ENCODE peak calls at places on chromosomes 13 and 19, in nine cellular contexts. A, N, S, Y, H, L, G, X and E are unnamed samples.

GRCh38 chr19:49689133-49690072 is at the start of gene ADM5:
- DNase-seq in G (no peak), Y (no peak), A (no peak), S (peak), N (no peak), X (no peak), H (no peak), L (no peak), E (no peak)

GRCh38 chr19:29587059-29587458 is 19.0 kb upstream of the POP4 start:
- DNase-seq in G (no peak), S (no peak), Y (no peak), H (no peak), N (no peak), L (no peak), A (no peak), X (no peak), E (no peak)

GRCh38 chr13:40665061-40665753 is 1.2 kb downstream of the FOXO1 start:
- DNase-seq in G (no peak), S (peak), A (no peak), H (peak), Y (peak), N (no peak), X (peak), L (peak), E (peak)

GRCh38 chr19:35216833-35217707 is 11.5 kb downstream of the FAM187B start:
- DNase-seq in L (no peak), N (no peak), H (peak), G (no peak), A (no peak), S (peak), X (peak), Y (no peak), E (no peak)

GRCh38 chr13:38346764-38347163 is 2.9 kb upstream of the UFM1 start:
- DNase-seq in Y (no peak), A (no peak), S (no peak), N (no peak), G (no peak), H (no peak), L (no peak), X (no peak), E (no peak)

GRCh38 chr13:61170791-61171330 is 244.8 kb downstream of the PCDH20 start:
- DNase-seq in N (no peak), H (no peak), L (peak), S (no peak), Y (peak), X (no peak), G (no peak), A (no peak), E (no peak)

GRCh38 chr19:952680-953500 is 27.1 kb downstream of the ARID3A start:
- DNase-seq in G (no peak), H (no peak), A (peak), Y (no peak), X (no peak), N (no peak), L (peak), S (no peak), E (peak)

GRCh38 chr13:79462895-79463294 is 18.1 kb upstream of the NDFIP2 start:
- DNase-seq in Y (no peak), G (no peak), N (no peak), L (no peak), X (no peak), A (no peak), H (no peak), S (no peak), E (no peak)

GRCh38 chr19:1327125-1327524 is 41.5 kb downstream of the EFNA2 start:
- DNase-seq in A (no peak), S (no peak), L (no peak), N (no peak), Y (no peak), X (no peak), H (no peak), G (no peak), E (no peak)

GRCh38 chr19:3042545-3043267 is 13.6 kb upstream of the TLE2 start:
- DNase-seq in Y (no peak), S (no peak), N (no peak), A (no peak), G (no peak), X (no peak), H (no peak), L (no peak), E (no peak)

GRCh38 chr13:24045456-24045996 is 115.0 kb upstream of the SPATA13 start:
- DNase-seq in Y (no peak), G (no peak), S (no peak), N (no peak), H (no peak), A (no peak), L (no peak), X (no peak), E (no peak)

GRCh38 chr19:373391-374182 is 29.0 kb upstream of the MIER2 start:
- DNase-seq in N (no peak), S (no peak), X (no peak), H (no peak), L (no peak), A (no peak), Y (no peak), G (no peak), E (no peak)

GRCh38 chr19:33282036-33282686 is 20.2 kb downstream of the CEBPA start:
- DNase-seq in H (no peak), X (no peak), A (no peak), G (no peak), N (no peak), S (no peak), Y (no peak), L (peak), E (no peak)

GRCh38 chr13:67018775-67019174 is 211.4 kb downstream of the PCDH9 start:
- DNase-seq in L (no peak), N (no peak), Y (no peak), G (no peak), H (no peak), X (no peak), S (no peak), A (no peak), E (no peak)

GRCh38 chr19:1521636-1522035 is 2.2 kb upstream of the PLK5 start:
- DNase-seq in A (no peak), S (no peak), L (no peak), G (no peak), N (no peak), X (peak), H (no peak), Y (no peak), E (no peak)

GRCh38 chr19:52542984-52543664 is 15.7 kb downstream of the ZNF808 start:
- DNase-seq in L (no peak), N (no peak), G (no peak), S (no peak), H (peak), A (no peak), X (no peak), Y (no peak), E (no peak)

GRCh38 chr13:78978381-78978998 is 319.5 kb upstream of the OBI1 start:
- DNase-seq in H (peak), X (peak), S (peak), A (peak), N (no peak), G (no peak), Y (no peak), L (no peak), E (peak)

GRCh38 chr19:48059331-48059730 is 15.5 kb upstream of the CABP5 start:
- DNase-seq in L (peak), G (no peak), N (no peak), A (peak), Y (no peak), S (no peak), X (no peak), H (no peak), E (no peak)

GRCh38 chr19:12676384-12676792 is 5.3 kb downstream of the DHPS start:
- DNase-seq in H (peak), X (peak), N (no peak), L (peak), A (peak), S (peak), Y (peak), G (peak), E (peak)

GRCh38 chr19:35787227-35787799 is 11.9 kb downstream of the ARHGAP33 start:
- DNase-seq in A (no peak), N (no peak), Y (no peak), X (no peak), L (no peak), G (no peak), H (no peak), S (no peak), E (no peak)

GRCh38 chr19:15463865-15464371 is 426 bp downstream of the RASAL3 start:
- DNase-seq in H (peak), L (peak), Y (no peak), X (no peak), S (no peak), N (no peak), G (peak), A (no peak), E (no peak)

GRCh38 chr13:110454956-110455355 is 106.6 kb downstream of the RAB20 start:
- DNase-seq in S (no peak), A (no peak), H (no peak), G (no peak), Y (peak), X (no peak), L (peak), N (no peak), E (no peak)

GRCh38 chr13:32142956-32143375 is 111.4 kb downstream of the FRY start:
- DNase-seq in A (peak), H (no peak), G (no peak), S (no peak), Y (no peak), L (no peak), X (no peak), N (no peak), E (no peak)

GRCh38 chr19:11418518-11419506 is at the start of gene RGL3:
- DNase-seq in G (no peak), A (no peak), H (no peak), N (no peak), X (peak), S (no peak), L (peak), Y (no peak), E (no peak)

GRCh38 chr19:20359933-20360720 is 193.1 kb downstream of the ZNF486 start:
- DNase-seq in A (no peak), N (no peak), Y (no peak), G (no peak), S (peak), H (no peak), L (no peak), X (no peak), E (no peak)

GRCh38 chr19:52778811-52779210 is 7.8 kb downstream of the ZNF600 start:
- DNase-seq in H (no peak), S (no peak), A (no peak), N (no peak), L (no peak), G (no peak), X (no peak), Y (no peak), E (no peak)

GRCh38 chr19:52237771-52238400 is 31.5 kb upstream of the ZNF766 start:
- DNase-seq in A (peak), G (no peak), X (peak), L (no peak), Y (peak), H (peak), S (peak), N (no peak), E (no peak)

GRCh38 chr19:12194827-12195500 is 32.1 kb downstream of the ZNF136 start:
- DNase-seq in A (no peak), Y (peak), H (peak), N (peak), X (peak), S (peak), L (peak), G (peak), E (peak)

GRCh38 chr19:41987141-41987860 is 6.7 kb downstream of the ATP1A3 start:
- DNase-seq in H (no peak), X (no peak), N (no peak), G (no peak), Y (no peak), L (no peak), A (no peak), S (no peak), E (no peak)

GRCh38 chr13:20404488-20405222 is 121.0 kb downstream of the CRYL1 start:
- DNase-seq in A (no peak), G (no peak), N (no peak), L (no peak), Y (no peak), H (no peak), S (no peak), X (no peak), E (no peak)

GRCh38 chr13:20043207-20043925 is 84.8 kb downstream of the ZMYM2 start:
- DNase-seq in G (no peak), X (no peak), Y (no peak), S (no peak), N (no peak), H (no peak), A (no peak), L (no peak), E (no peak)

GRCh38 chr19:10431254-10431942 is 11.1 kb downstream of the PDE4A start:
- DNase-seq in Y (no peak), S (no peak), L (peak), N (no peak), G (no peak), A (no peak), X (no peak), H (no peak), E (no peak)

GRCh38 chr13:50244913-50245574 is 229.8 kb downstream of the KCNRG start:
- DNase-seq in Y (no peak), G (no peak), S (no peak), A (peak), N (peak), H (no peak), L (no peak), X (no peak), E (peak)

GRCh38 chr19:32178401-32178800 is 167.0 kb upstream of the ZNF507 start:
- DNase-seq in X (no peak), L (no peak), A (no peak), Y (no peak), S (no peak), N (no peak), G (no peak), H (no peak), E (no peak)

GRCh38 chr13:30421093-30422055 is 919 bp upstream of the UBE2L5 start:
- DNase-seq in N (peak), H (no peak), Y (peak), S (no peak), X (peak), L (peak), G (peak), A (no peak), E (peak)

GRCh38 chr13:112671359-112671758 is 18.5 kb upstream of the ATP11A start:
- DNase-seq in L (no peak), G (peak), X (no peak), S (no peak), H (no peak), A (no peak), N (no peak), Y (no peak), E (no peak)

GRCh38 chr19:57342582-57342981 is 8.5 kb upstream of the ZNF304 start:
- DNase-seq in N (no peak), Y (no peak), G (no peak), X (no peak), L (no peak), A (no peak), S (no peak), H (no peak), E (no peak)

GRCh38 chr13:44223785-44224432 is 149.7 kb upstream of the SERP2 start:
- DNase-seq in Y (no peak), H (no peak), X (no peak), A (no peak), S (no peak), L (no peak), G (no peak), N (no peak), E (no peak)

DNA sequence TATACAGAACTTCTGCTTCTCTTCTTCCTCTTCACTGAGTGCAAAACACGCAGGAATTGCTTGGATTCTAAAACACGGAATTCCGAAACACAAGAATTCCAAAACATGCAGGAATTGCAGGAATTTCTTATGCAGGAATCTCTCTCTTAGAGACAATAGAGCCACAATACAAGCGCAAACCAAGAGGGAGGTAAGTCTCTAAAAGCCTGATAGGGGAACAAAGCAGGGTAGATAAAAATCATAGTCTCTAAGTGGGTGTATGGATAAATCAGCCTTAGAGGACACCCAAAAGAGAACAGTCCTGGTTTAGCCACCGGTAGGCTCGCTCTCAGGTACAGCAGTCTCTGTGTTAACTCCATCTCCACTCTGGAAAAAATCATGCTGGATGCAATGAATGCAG is 112.9 kb downstream of the LHFPL6 start:
- DNase-seq in S (no peak), G (no peak), A (no peak), N (no peak), Y (no peak), H (no peak), L (no peak), X (no peak), E (no peak)
- H3K27ac ChIP-seq in S (no peak), G (no peak), A (no peak), N (no peak), Y (no peak), H (no peak), L (no peak), X (no peak), E (no peak)

DNA sequence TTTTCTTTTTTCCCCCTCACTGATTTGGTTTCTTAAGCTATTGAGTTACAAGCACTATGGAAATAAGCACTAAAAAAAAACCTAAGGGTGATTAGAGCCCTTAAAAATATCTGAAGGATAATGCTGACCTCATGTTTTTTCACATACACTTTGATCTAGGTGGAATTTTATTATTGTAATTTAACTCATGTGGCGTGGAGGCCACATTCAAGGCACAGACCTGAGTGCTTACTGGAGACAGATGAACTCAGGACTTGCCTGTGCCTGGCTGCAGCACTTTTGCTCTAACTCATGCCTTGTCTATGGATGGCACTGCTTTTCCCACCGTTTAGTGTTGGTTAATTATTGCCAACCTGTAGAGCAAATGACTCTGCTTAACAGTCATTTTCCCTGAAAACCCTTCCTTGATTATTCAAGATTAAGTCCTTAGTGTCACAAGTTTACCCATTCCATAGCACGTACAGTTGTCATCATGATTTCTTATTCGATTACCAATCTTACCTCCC is 541.4 kb downstream of the GPC6 start:
- DNase-seq in S (no peak), N (no peak), H (no peak), X (no peak), L (no peak), A (peak), G (no peak), Y (no peak), E (no peak)
- TF ChIP-seq CTCF in S (no peak), N (no peak), H (no peak), X (no peak), L (no peak), A (no peak), G (no peak), Y (no peak), E (no peak)

GRCh38 chr19:5891938-5892771 is 11.4 kb downstream of the NDUFA11 start:
- DNase-seq in N (no peak), Y (no peak), A (no peak), H (no peak), G (no peak), S (peak), L (no peak), X (no peak), E (no peak)
- H3K27ac ChIP-seq in N (no peak), Y (no peak), A (no peak), H (no peak), G (no peak), S (no peak), L (no peak), X (no peak), E (peak)

DNA sequence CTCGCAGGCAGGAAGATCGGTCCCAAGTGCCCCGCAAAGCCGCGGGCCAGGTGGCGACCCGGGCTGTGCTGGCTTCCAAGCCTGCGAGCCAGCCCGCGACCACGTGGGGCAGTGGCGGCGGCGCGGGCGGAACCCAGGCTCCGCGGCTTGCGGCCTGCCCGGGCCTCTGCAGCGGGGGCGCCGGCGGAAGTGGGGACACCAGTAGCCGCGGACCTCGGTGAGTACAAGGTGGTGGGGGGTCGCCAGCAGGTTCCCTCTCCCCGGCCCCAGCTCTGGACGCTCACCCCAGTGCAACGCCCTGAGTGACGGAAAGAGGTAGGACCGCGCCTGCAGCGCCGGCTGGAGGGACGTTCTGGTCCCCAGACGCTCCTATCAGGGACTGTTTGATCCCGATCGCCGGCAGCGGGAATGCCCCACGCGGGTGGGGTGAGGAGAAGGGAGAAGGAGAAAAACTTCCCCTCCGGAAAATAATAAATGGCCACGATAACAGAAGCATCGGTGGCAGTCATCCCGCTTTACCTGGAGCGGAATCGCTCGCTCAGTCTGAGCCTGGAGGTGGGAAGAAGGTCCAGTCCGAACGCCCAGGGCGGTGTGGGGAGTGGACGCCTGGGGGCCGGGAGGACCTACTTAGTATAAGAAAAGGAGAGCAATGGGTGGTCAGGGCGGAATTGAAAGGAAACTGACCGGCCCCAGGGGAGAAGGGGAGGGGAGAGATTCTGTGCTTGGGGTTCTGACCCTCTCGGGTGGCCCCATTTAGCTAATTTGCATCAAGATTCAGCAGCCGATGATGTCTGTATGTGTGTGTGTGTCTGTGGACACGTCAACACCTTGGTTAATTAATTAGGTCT is at the start of gene GEMIN7:
- DNase-seq in S (peak), H (peak), N (no peak), A (peak), L (peak), X (peak), Y (peak), G (no peak), E (peak)
- TF ChIP-seq CTCF in S (no peak), H (no peak), N (peak), A (peak), L (no peak), X (peak), Y (no peak), G (no peak), E (peak)

DNA sequence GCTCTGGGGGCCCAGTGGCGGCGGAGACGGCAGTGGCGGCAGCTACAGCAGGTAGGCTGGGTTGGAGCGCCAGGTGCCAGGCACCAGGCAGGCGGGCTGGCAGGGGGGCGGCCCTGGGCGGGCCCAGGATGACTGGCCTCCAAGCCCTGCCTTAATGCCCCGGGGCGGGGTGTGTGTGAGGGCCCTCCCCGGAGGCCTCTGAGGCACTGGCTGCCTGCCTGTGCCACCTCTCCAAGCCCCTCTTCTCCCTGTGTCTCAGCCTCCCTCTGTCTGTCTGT is at the start of gene KLK11:
- DNase-seq in A (no peak), N (no peak), X (no peak), S (no peak), L (no peak), G (peak), Y (no peak), H (no peak), E (no peak)
- H3K27ac ChIP-seq in A (no peak), N (no peak), X (no peak), S (no peak), L (no peak), G (peak), Y (no peak), H (no peak), E (peak)